ENCODE peak calls at places on chromosomes 16 and 17, in nine cellular contexts. I, G, F, R, T, B, L, S and X are unnamed samples.

GRCh38 chr16:81227780-81228179 is 10.7 kb upstream of the BCO1 start:
- DNase-seq in I (no peak), G (no peak), F (no peak), R (no peak), T (no peak), B (no peak), L (no peak), S (no peak), X (no peak)

GRCh38 chr17:45234641-45235040 is 13.0 kb downstream of the FMNL1 start:
- DNase-seq in I (no peak), G (peak), F (no peak), R (no peak), T (no peak), B (no peak), L (no peak), S (no peak), X (no peak)

GRCh38 chr17:21280081-21280518 is 4.4 kb upstream of the MAP2K3 start:
- DNase-seq in I (no peak), G (peak), F (peak), R (peak), T (peak), B (peak), L (peak), S (peak), X (peak)

GRCh38 chr17:42399121-42399520 is 10.9 kb upstream of the STAT3 start:
- DNase-seq in I (no peak), G (no peak), F (no peak), R (no peak), T (no peak), B (no peak), L (no peak), S (no peak), X (no peak)

GRCh38 chr17:19728114-19728495 is 11.7 kb upstream of the SLC47A2 start:
- DNase-seq in I (peak), G (peak), F (peak), R (peak), T (peak), B (peak), L (peak), S (peak), X (peak)

GRCh38 chr17:57107498-57108101 is 22.6 kb downstream of the AKAP1 start:
- DNase-seq in I (no peak), G (peak), F (no peak), R (no peak), T (peak), B (peak), L (peak), S (no peak), X (peak)

GRCh38 chr17:45775576-45776011 is 8.5 kb upstream of the CRHR1 start:
- DNase-seq in I (no peak), G (no peak), F (peak), R (no peak), T (no peak), B (peak), L (no peak), S (peak), X (no peak)

GRCh38 chr17:8133398-8133797 is 9.5 kb upstream of the HES7 start:
- DNase-seq in I (no peak), G (no peak), F (no peak), R (no peak), T (no peak), B (no peak), L (no peak), S (no peak), X (no peak)

GRCh38 chr17:49431743-49432142 is 17.1 kb upstream of the PHB1 start:
- DNase-seq in I (no peak), G (no peak), F (no peak), R (no peak), T (no peak), B (no peak), L (no peak), S (no peak), X (no peak)

GRCh38 chr17:35879748-35880654 is at the start of gene CCL5:
- DNase-seq in I (no peak), G (no peak), F (no peak), R (peak), T (no peak), B (peak), L (no peak), S (no peak), X (peak)

GRCh38 chr16:83792391-83792790 is 15.4 kb upstream of the HSBP1 start:
- DNase-seq in I (no peak), G (no peak), F (no peak), R (no peak), T (no peak), B (no peak), L (no peak), S (no peak), X (no peak)

GRCh38 chr16:8474576-8474975 is 115.7 kb downstream of the TMEM114 start:
- DNase-seq in I (no peak), G (no peak), F (no peak), R (no peak), T (no peak), B (no peak), L (no peak), S (no peak), X (no peak)

GRCh38 chr17:3800362-3801042 is 486 bp downstream of the ITGAE start:
- DNase-seq in I (no peak), G (no peak), F (no peak), R (no peak), T (no peak), B (no peak), L (no peak), S (no peak), X (no peak)

GRCh38 chr16:66639091-66639885 is 34.8 kb downstream of the CMTM3 start:
- DNase-seq in I (no peak), G (no peak), F (no peak), R (peak), T (no peak), B (no peak), L (no peak), S (no peak), X (peak)

GRCh38 chr17:12421646-12422306 is 243.9 kb upstream of the MYOCD start:
- DNase-seq in I (no peak), G (no peak), F (no peak), R (no peak), T (no peak), B (no peak), L (no peak), S (no peak), X (no peak)

GRCh38 chr17:59752446-59752845 is 45.0 kb downstream of the VMP1 start:
- DNase-seq in I (no peak), G (no peak), F (no peak), R (no peak), T (peak), B (no peak), L (no peak), S (no peak), X (no peak)

GRCh38 chr17:72922223-72922622 is 170.3 kb downstream of the SLC39A11 start:
- DNase-seq in I (no peak), G (no peak), F (no peak), R (no peak), T (no peak), B (no peak), L (no peak), S (no peak), X (no peak)

GRCh38 chr16:58652741-58653140 is 23.1 kb upstream of the CNOT1 start:
- DNase-seq in I (no peak), G (peak), F (no peak), R (peak), T (no peak), B (no peak), L (no peak), S (no peak), X (peak)

GRCh38 chr16:86680661-86681439 is 102.5 kb downstream of the FOXL1 start:
- DNase-seq in I (no peak), G (no peak), F (peak), R (peak), T (peak), B (no peak), L (no peak), S (no peak), X (no peak)

GRCh38 chr16:81940781-81941560 is 70.3 kb downstream of the SDR42E1 start:
- DNase-seq in I (peak), G (peak), F (no peak), R (peak), T (peak), B (no peak), L (no peak), S (no peak), X (peak)

GRCh38 chr17:67390646-67391480 is 13.8 kb downstream of the PITPNC1 start:
- DNase-seq in I (peak), G (no peak), F (no peak), R (peak), T (peak), B (no peak), L (no peak), S (no peak), X (peak)

GRCh38 chr17:76478730-76479514 is 11.5 kb downstream of the AANAT start:
- DNase-seq in I (no peak), G (no peak), F (no peak), R (no peak), T (no peak), B (no peak), L (no peak), S (no peak), X (no peak)

GRCh38 chr16:88790312-88791150 is 5.5 kb upstream of the PIEZO1 start:
- DNase-seq in I (no peak), G (no peak), F (no peak), R (no peak), T (no peak), B (peak), L (no peak), S (no peak), X (peak)

GRCh38 chr17:4156750-4157381 is 13.9 kb downstream of the CYB5D2 start:
- DNase-seq in I (no peak), G (no peak), F (no peak), R (no peak), T (no peak), B (no peak), L (no peak), S (no peak), X (no peak)

GRCh38 chr17:78391843-78392242 is 13.4 kb downstream of the PGS1 start:
- DNase-seq in I (no peak), G (no peak), F (no peak), R (peak), T (peak), B (no peak), L (no peak), S (no peak), X (peak)

GRCh38 chr16:76947694-76948093 is 243.3 kb upstream of the MON1B start:
- DNase-seq in I (no peak), G (no peak), F (no peak), R (no peak), T (peak), B (no peak), L (no peak), S (no peak), X (no peak)

GRCh38 chr17:17783121-17783824 is 53.5 kb downstream of the SREBF1 start:
- DNase-seq in I (no peak), G (peak), F (no peak), R (peak), T (peak), B (peak), L (peak), S (peak), X (peak)

GRCh38 chr16:4850211-4850610 is 2.9 kb downstream of the UBN1 start:
- DNase-seq in I (no peak), G (no peak), F (no peak), R (no peak), T (no peak), B (no peak), L (no peak), S (no peak), X (peak)

GRCh38 chr16:66275795-66276428 is 90.6 kb upstream of the CDH5 start:
- DNase-seq in I (no peak), G (peak), F (peak), R (peak), T (peak), B (no peak), L (peak), S (no peak), X (peak)

GRCh38 chr16:58684354-58685083 is at the start of gene SLC38A7:
- DNase-seq in I (peak), G (peak), F (peak), R (peak), T (peak), B (peak), L (peak), S (peak), X (peak)

GRCh38 chr17:14282700-14283099 is 18.2 kb upstream of the HS3ST3B1 start:
- DNase-seq in I (no peak), G (no peak), F (no peak), R (no peak), T (no peak), B (no peak), L (no peak), S (no peak), X (no peak)

GRCh38 chr16:58499615-58500328 is at the start of gene NDRG4:
- DNase-seq in I (peak), G (peak), F (peak), R (peak), T (peak), B (peak), L (peak), S (peak), X (peak)

GRCh38 chr17:81868674-81869220 is 2.4 kb downstream of the ARHGDIA start:
- DNase-seq in I (peak), G (peak), F (peak), R (peak), T (peak), B (no peak), L (no peak), S (peak), X (peak)

GRCh38 chr17:57908278-57908677 is 46.9 kb downstream of the CUEDC1 start:
- DNase-seq in I (no peak), G (no peak), F (no peak), R (no peak), T (no peak), B (no peak), L (no peak), S (no peak), X (no peak)

GRCh38 chr17:74752415-74752814 is 4.0 kb downstream of the NHERF1 start:
- DNase-seq in I (no peak), G (no peak), F (no peak), R (no peak), T (no peak), B (no peak), L (no peak), S (no peak), X (no peak)

GRCh38 chr17:74750039-74750326 is 1.6 kb downstream of the NHERF1 start:
- DNase-seq in I (no peak), G (no peak), F (no peak), R (no peak), T (no peak), B (no peak), L (no peak), S (no peak), X (no peak)

GRCh38 chr17:74750327-74751069 is 2.1 kb downstream of the NHERF1 start:
- DNase-seq in I (no peak), G (no peak), F (no peak), R (no peak), T (no peak), B (peak), L (peak), S (no peak), X (no peak)

GRCh38 chr17:74749262-74750038 is 1.0 kb downstream of the NHERF1 start:
- DNase-seq in I (no peak), G (peak), F (no peak), R (no peak), T (peak), B (peak), L (peak), S (peak), X (no peak)

GRCh38 chr17:74751210-74751529 is 2.7 kb downstream of the NHERF1 start:
- DNase-seq in I (no peak), G (no peak), F (no peak), R (no peak), T (no peak), B (peak), L (no peak), S (no peak), X (no peak)
- H3K4me3 ChIP-seq in I (no peak), G (no peak), F (no peak), R (no peak), T (no peak), B (no peak), L (peak), S (no peak), X (no peak)

DNA sequence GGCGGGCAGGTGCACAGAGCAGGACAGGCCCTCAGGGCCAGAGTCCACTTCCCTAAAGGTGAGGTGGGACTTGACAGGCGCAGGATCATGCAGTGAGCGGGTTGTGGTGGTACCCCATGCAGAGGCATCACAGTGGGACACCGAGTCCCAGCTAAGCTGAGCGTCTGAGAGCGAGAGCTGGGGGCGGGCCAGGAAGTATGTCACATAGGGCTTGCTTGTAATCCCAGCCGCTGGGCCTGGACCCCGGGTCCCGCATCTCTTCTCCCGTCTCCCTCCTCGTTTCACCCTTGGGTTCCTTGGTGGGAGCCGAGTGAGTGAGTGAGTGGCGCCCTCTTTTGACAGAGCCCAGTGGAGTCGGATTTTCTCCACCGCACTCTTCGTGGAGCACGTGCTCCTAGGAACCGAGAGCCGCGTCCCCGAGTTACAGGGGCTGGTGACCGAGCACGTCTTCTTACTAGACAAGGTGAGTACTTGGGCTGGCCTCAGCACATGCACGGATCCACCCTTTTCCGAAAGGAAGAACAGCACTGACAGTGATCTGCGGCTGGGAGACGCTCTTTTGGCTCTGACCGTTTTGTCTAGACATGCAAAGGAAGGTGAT is 50.8 kb upstream of the ENDOV start:
- DNase-seq in I (no peak), G (peak), F (peak), R (no peak), T (no peak), B (no peak), L (no peak), S (no peak), X (peak)
- TF ChIP-seq CTCF in I (peak), G (peak), F (no peak), R (peak), T (peak), B (no peak), L (no peak), S (peak), X (peak)

GRCh38 chr16:30429418-30429677 is 482 bp downstream of the DCTPP1 start:
- DNase-seq in I (no peak), G (no peak), F (no peak), R (no peak), T (no peak), B (no peak), L (no peak), S (no peak), X (no peak)
- H3K4me3 ChIP-seq in I (peak), G (peak), F (peak), R (peak), T (peak), B (peak), L (peak), S (peak), X (peak)

GRCh38 chr17:1643293-1643998 is 2.1 kb downstream of the SCARF1 start:
- DNase-seq in I (no peak), G (peak), F (no peak), R (no peak), T (no peak), B (peak), L (peak), S (peak), X (no peak)
- TF ChIP-seq CTCF in I (peak), G (peak), F (no peak), R (no peak), T (peak), B (peak), L (no peak), S (no peak), X (peak)

DNA sequence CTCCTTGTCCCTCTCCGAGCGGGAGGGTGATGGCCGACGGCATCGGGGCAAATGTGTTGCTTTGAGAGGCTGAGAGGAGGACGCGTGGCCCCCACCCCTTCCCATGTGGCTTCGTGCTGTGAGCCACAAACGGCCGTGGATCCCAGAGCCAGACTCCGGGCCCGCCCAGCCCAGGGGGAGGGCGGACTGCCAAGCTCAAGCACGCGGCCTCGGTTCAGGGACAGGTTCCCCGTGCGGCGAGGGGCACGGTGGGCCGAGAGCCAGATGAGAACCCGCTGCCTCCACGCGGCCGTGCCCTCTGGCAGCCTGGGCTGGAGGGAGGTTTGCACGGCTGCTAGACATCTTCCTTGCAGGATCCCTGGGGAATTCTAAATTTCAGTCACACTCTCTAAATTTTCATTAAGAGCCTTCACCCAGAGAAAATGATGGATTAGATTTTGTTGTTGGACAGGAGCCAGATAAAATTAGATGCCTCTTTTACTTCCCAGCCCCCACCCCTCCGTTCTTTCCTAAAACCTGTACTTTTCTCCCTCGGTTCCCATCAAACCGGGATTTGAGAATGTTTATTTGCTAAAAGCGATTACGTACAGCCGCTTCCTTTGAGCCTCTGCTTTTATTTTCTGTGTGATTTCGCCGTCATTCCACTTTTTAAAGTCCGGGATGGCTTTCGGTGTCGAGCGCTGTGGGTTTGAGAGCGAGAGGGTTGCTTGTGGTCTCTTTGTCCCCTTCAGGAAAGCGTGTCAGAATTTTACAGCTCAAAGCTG is 24.9 kb upstream of the GNG13 start:
- DNase-seq in I (no peak), G (no peak), F (no peak), R (no peak), T (no peak), B (no peak), L (no peak), S (peak), X (no peak)
- H3K4me3 ChIP-seq in I (no peak), G (no peak), F (no peak), R (no peak), T (no peak), B (no peak), L (no peak), S (no peak), X (no peak)

DNA sequence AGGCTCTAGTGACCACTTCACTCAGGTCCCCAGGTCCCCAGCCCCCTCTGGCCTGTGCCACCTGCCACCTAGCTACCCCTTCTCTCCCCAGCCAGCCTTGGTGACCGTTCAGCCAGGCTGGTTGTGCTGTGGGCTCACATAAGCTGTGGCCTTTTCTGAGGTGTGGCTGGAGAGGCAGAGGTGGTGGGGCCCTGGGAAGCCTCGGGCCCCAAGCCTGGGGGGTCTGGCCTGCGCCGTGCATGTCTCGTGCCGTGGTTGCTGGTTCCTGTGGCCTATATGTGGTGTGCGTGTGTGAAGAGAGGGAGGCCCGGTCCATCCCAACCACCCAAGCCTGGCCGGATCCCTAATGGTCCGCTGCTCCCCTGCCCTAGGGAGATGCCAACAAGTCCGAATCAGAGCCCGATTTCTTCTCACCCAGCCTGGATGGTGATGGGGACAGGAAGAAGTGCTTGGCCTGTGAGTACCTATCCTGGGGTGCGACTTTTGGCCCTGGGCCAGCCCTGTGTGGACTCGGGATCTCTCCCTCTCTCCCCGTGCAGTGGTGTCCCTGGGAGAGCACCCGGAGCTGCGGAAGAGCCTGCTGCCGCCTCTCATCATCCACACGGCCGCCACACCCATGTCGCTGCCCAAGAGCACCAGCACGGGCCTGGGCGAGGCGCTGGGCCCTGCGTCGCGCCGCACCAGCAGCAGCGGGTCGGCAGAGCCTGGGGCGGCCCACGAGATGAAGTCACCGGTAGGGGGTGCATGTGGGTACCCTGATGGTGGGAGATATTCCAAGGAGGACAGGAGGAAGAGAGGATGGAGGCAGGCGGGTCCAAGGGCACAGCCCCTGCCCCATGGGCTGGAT is 35.9 kb downstream of the CACNA1G start:
- DNase-seq in I (no peak), G (no peak), F (no peak), R (no peak), T (no peak), B (peak), L (peak), S (no peak), X (peak)
- TF ChIP-seq CTCF in I (peak), G (peak), F (no peak), R (peak), T (peak), B (no peak), L (peak), S (no peak), X (peak)